ENCODE peak calls at places on chromosome 2, in four cellular contexts. One of them, this sample, is unnamed.

GRCh38 chr2:234950730-234951385 is 959 bp upstream of the SH3BP4 start:
- DNase-seq in stimulated activated CD8-positive, alpha-beta memory T cell treated with anti-CD3 and anti-CD28 coated beads, Interleukin-4, amount 100 ng/mL, for 24 hours: no peak
- DNase-seq in head of caudate nucleus: no peak
- DNase-seq in T-cell: no peak
- DNase-seq in this sample: peak; percentile 22

GRCh38 chr2:205358351-205358815 is 323.9 kb upstream of the NRP2 start:
- DNase-seq in head of caudate nucleus: no peak
- DNase-seq in T-cell: no peak
- DNase-seq in stimulated activated CD8-positive, alpha-beta memory T cell treated with anti-CD3 and anti-CD28 coated beads, Interleukin-4, amount 100 ng/mL, for 24 hours: no peak
- DNase-seq in this sample: no peak

GRCh38 chr2:233438573-233439147 is 84.4 kb downstream of the DGKD start:
- DNase-seq in T-cell: no peak
- DNase-seq in head of caudate nucleus: no peak
- DNase-seq in stimulated activated CD8-positive, alpha-beta memory T cell treated with anti-CD3 and anti-CD28 coated beads, Interleukin-4, amount 100 ng/mL, for 24 hours: no peak
- DNase-seq in this sample: no peak

GRCh38 chr2:36704475-36705150 is 8.1 kb downstream of the VIT start:
- DNase-seq in stimulated activated CD8-positive, alpha-beta memory T cell treated with anti-CD3 and anti-CD28 coated beads, Interleukin-4, amount 100 ng/mL, for 24 hours: no peak
- DNase-seq in head of caudate nucleus: no peak
- DNase-seq in T-cell: no peak
- DNase-seq in this sample: no peak

GRCh38 chr2:209773377-209773776 is 1.7 kb downstream of the UNC80 start:
- DNase-seq in head of caudate nucleus: peak; percentile 14
- DNase-seq in T-cell: no peak
- DNase-seq in stimulated activated CD8-positive, alpha-beta memory T cell treated with anti-CD3 and anti-CD28 coated beads, Interleukin-4, amount 100 ng/mL, for 24 hours: no peak
- DNase-seq in this sample: no peak

GRCh38 chr2:171487803-171488259 is 34.4 kb upstream of the CYBRD1 start:
- DNase-seq in T-cell: no peak
- DNase-seq in head of caudate nucleus: no peak
- DNase-seq in stimulated activated CD8-positive, alpha-beta memory T cell treated with anti-CD3 and anti-CD28 coated beads, Interleukin-4, amount 100 ng/mL, for 24 hours: no peak
- DNase-seq in this sample: peak; percentile 89

GRCh38 chr2:95276244-95276887 is 2.1 kb downstream of the PROM2 start:
- DNase-seq in T-cell: no peak
- DNase-seq in stimulated activated CD8-positive, alpha-beta memory T cell treated with anti-CD3 and anti-CD28 coated beads, Interleukin-4, amount 100 ng/mL, for 24 hours: no peak
- DNase-seq in head of caudate nucleus: no peak
- DNase-seq in this sample: no peak

GRCh38 chr2:174442546-174443510 is 44.0 kb downstream of the GPR155 start:
- DNase-seq in T-cell: no peak
- DNase-seq in head of caudate nucleus: no peak
- DNase-seq in stimulated activated CD8-positive, alpha-beta memory T cell treated with anti-CD3 and anti-CD28 coated beads, Interleukin-4, amount 100 ng/mL, for 24 hours: no peak
- DNase-seq in this sample: no peak

GRCh38 chr2:157427922-157428303 is 16.0 kb downstream of the CYTIP start:
- DNase-seq in head of caudate nucleus: no peak
- DNase-seq in T-cell: no peak
- DNase-seq in stimulated activated CD8-positive, alpha-beta memory T cell treated with anti-CD3 and anti-CD28 coated beads, Interleukin-4, amount 100 ng/mL, for 24 hours: no peak
- DNase-seq in this sample: no peak

GRCh38 chr2:65919579-65920188 is 487.3 kb upstream of the SPRED2 start:
- DNase-seq in T-cell: no peak
- DNase-seq in stimulated activated CD8-positive, alpha-beta memory T cell treated with anti-CD3 and anti-CD28 coated beads, Interleukin-4, amount 100 ng/mL, for 24 hours: no peak
- DNase-seq in head of caudate nucleus: no peak
- DNase-seq in this sample: no peak

GRCh38 chr2:121561617-121562268 is 31.1 kb downstream of the RNU4ATAC start:
- DNase-seq in T-cell: no peak
- DNase-seq in stimulated activated CD8-positive, alpha-beta memory T cell treated with anti-CD3 and anti-CD28 coated beads, Interleukin-4, amount 100 ng/mL, for 24 hours: no peak
- DNase-seq in head of caudate nucleus: no peak
- DNase-seq in this sample: no peak